ENCODE peak calls at places on chromosomes 3 and 15, in six cellular contexts. T, Z, I, A, K and F are unnamed samples.

GRCh38 chr3:185764168-185764988 is 60.5 kb downstream of the IGF2BP2 start:
- DNase-seq in Z (no peak), T (no peak), A (no peak), K (no peak), I (no peak), F (no peak)

GRCh38 chr3:38643592-38643991 is 5.9 kb downstream of the SCN5A start:
- DNase-seq in K (no peak), Z (peak; percentile 44), T (no peak), A (no peak), I (no peak), F (no peak)

GRCh38 chr15:35252351-35252865 is 167.3 kb upstream of the NANOGP8 start:
- DNase-seq in T (no peak), I (no peak), Z (no peak), A (no peak), K (no peak), F (no peak)

GRCh38 chr3:25665646-25666136 is 984 bp upstream of the TOP2B start:
- DNase-seq in I (no peak), T (no peak), Z (no peak), K (no peak), A (no peak), F (no peak)

GRCh38 chr3:19272296-19272695 is 124.0 kb downstream of the KCNH8 start:
- DNase-seq in K (no peak), T (no peak), Z (no peak), A (no peak), I (no peak), F (no peak)

GRCh38 chr3:170083343-170083742 is 45.5 kb downstream of the GPR160 start:
- DNase-seq in A (no peak), I (no peak), T (no peak), K (no peak), Z (no peak), F (no peak)

GRCh38 chr3:49616061-49616460 is 58.1 kb upstream of the APEH start:
- DNase-seq in K (no peak), A (no peak), T (no peak), Z (no peak), I (no peak), F (no peak)

GRCh38 chr15:101648356-101648755 is 3.8 kb downstream of the TM2D3 start:
- DNase-seq in T (no peak), Z (no peak), K (no peak), I (no peak), A (no peak), F (no peak)

GRCh38 chr15:101490922-101491738 is 1.6 kb upstream of the PCSK6 start:
- DNase-seq in I (no peak), Z (no peak), K (no peak), T (no peak), A (no peak), F (no peak)

GRCh38 chr3:189947948-189948723 is 172.6 kb downstream of the P3H2 start:
- DNase-seq in Z (no peak), I (no peak), K (no peak), A (no peak), T (peak; percentile 67), F (no peak)

GRCh38 chr3:125110016-125110875 is 54.4 kb upstream of the HEG1 start:
- DNase-seq in K (no peak), Z (no peak), A (no peak), T (no peak), I (peak; percentile 32), F (no peak)

GRCh38 chr3:124995460-124995994 is 60.3 kb downstream of the HEG1 start:
- DNase-seq in T (peak; percentile 86), Z (peak; percentile 86), I (peak; percentile 34), K (peak; percentile 8), A (peak; percentile 55), F (peak; percentile 65)

GRCh38 chr3:194072097-194072428 is 63.9 kb upstream of the HES1 start:
- DNase-seq in I (no peak), K (no peak), T (no peak), A (no peak), Z (no peak), F (no peak)

GRCh38 chr3:193711964-193712598 is 119.1 kb downstream of the OPA1 start:
- DNase-seq in K (no peak), T (no peak), I (no peak), A (no peak), Z (no peak), F (no peak)

DNA sequence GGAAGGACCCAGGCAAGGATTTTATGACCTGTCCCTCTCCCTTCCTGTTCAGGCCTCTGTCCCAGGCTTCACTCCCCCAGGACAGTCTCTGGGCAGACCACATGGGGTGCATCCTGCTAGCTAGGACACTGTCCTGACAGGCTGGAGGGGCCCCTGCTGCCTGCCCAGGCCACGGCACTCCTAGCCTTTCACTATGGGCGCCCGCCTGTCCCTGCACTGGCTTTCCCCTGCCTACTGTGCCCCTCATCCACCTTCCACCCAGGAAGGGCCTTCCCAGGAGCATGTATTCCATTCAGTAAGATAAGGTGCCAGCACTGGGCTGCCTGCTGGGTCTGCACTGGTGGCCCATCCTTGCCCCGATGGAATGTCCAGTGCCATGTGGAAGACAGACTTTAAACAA is 145.3 kb downstream of the DNAJB8 start:
- DNase-seq in A (peak; percentile 10), K (no peak), Z (peak; percentile 21), T (no peak), I (no peak), F (no peak)
- H3K4me1 ChIP-seq in A (peaks cover 36% of the 10 kb centered on the region), K (peaks cover 2% of the 10 kb centered on the region), Z (no peaks in the 10 kb centered on the region), T (no peaks in the 10 kb centered on the region), I (no peaks in the 10 kb centered on the region), F (peaks cover 10% of the 10 kb centered on the region)

GRCh38 chr15:50134524-50135024 is 15.5 kb upstream of the ATP8B4 start:
- DNase-seq in A (no peak), I (no peak), K (no peak), T (no peak), Z (no peak), F (no peak)
- TF ChIP-seq POLR2AphosphoS5 in A (no peak), I (no peak), K (no peak), T (no peak), Z (no peak), F (no peak)

GRCh38 chr15:40911139-40911538 is 16.9 kb downstream of the VPS18 start:
- DNase-seq in K (no peak), Z (no peak), I (no peak), A (no peak), T (peak; percentile 82), F (no peak)
- H3K27ac ChIP-seq in K (no peak overlapping the region), Z (no peak overlapping the region), I (no peak overlapping the region), A (no peak overlapping the region), T (no peak overlapping the region), F (no peak overlapping the region)

GRCh38 chr3:172107403-172107802 is 68.0 kb downstream of the FNDC3B start:
- DNase-seq in T (no peak), K (no peak), A (no peak), I (no peak), Z (no peak), F (peak; percentile 49)
- H3K4me1 ChIP-seq in T (peaks cover 52% of the 10 kb centered on the region), K (peaks cover 7% of the 10 kb centered on the region), A (peaks cover 70% of the 10 kb centered on the region), I (no peaks in the 10 kb centered on the region), Z (peaks cover 59% of the 10 kb centered on the region), F (peaks cover 46% of the 10 kb centered on the region)

GRCh38 chr15:56698268-56698667 is 35.0 kb downstream of the ZNF280D start:
- DNase-seq in Z (no peak), A (no peak), T (no peak), I (no peak), K (no peak), F (no peak)
- TF ChIP-seq POLR2AphosphoS5 in Z (no peak), A (no peak), T (no peak), I (no peak), K (no peak), F (no peak)